ENCODE peak calls at places on chromosomes 1 and 21, in nine cellular contexts. One of them, this sample, is unnamed.

GRCh38 chr1:64133036-64133435 is 70.4 kb upstream of the UBE2U start:
- DNase-seq in suprapubic skin: no peak
- DNase-seq in lower lobe of right lung: no peak
- DNase-seq in B cell: no peak
- DNase-seq in epithelial cell of esophagus: peak
- DNase-seq in GM20000: no peak
- DNase-seq in CD8-positive, alpha-beta T cell: no peak
- DNase-seq in AG04450: peak
- DNase-seq in brain microvascular endothelial cell: peak
- DNase-seq in this sample: no peak

GRCh38 chr1:220950576-220950975 is 71.3 kb downstream of the HLX start:
- DNase-seq in lower lobe of right lung: no peak
- DNase-seq in B cell: no peak
- DNase-seq in brain microvascular endothelial cell: no peak
- DNase-seq in epithelial cell of esophagus: no peak
- DNase-seq in suprapubic skin: no peak
- DNase-seq in AG04450: no peak
- DNase-seq in CD8-positive, alpha-beta T cell: no peak
- DNase-seq in GM20000: no peak
- DNase-seq in this sample: no peak

GRCh38 chr1:178713270-178713669 is 11.8 kb upstream of the RALGPS2 start:
- DNase-seq in GM20000: no peak
- DNase-seq in suprapubic skin: no peak
- DNase-seq in AG04450: no peak
- DNase-seq in lower lobe of right lung: no peak
- DNase-seq in CD8-positive, alpha-beta T cell: no peak
- DNase-seq in brain microvascular endothelial cell: no peak
- DNase-seq in epithelial cell of esophagus: no peak
- DNase-seq in B cell: no peak
- DNase-seq in this sample: no peak

GRCh38 chr1:19361231-19362147 is 49.4 kb downstream of the SLC66A1 start:
- DNase-seq in brain microvascular endothelial cell: peak
- DNase-seq in GM20000: no peak
- DNase-seq in epithelial cell of esophagus: peak
- DNase-seq in B cell: no peak
- DNase-seq in CD8-positive, alpha-beta T cell: no peak
- DNase-seq in suprapubic skin: no peak
- DNase-seq in AG04450: no peak
- DNase-seq in lower lobe of right lung: no peak
- DNase-seq in this sample: no peak

GRCh38 chr1:21238141-21238800 is 52.0 kb downstream of the ECE1 start:
- DNase-seq in brain microvascular endothelial cell: peak
- DNase-seq in GM20000: no peak
- DNase-seq in B cell: no peak
- DNase-seq in epithelial cell of esophagus: peak
- DNase-seq in AG04450: no peak
- DNase-seq in lower lobe of right lung: no peak
- DNase-seq in suprapubic skin: no peak
- DNase-seq in CD8-positive, alpha-beta T cell: no peak
- DNase-seq in this sample: no peak

GRCh38 chr1:115666206-115666605 is 24.4 kb downstream of the VANGL1 start:
- DNase-seq in suprapubic skin: no peak
- DNase-seq in AG04450: no peak
- DNase-seq in lower lobe of right lung: no peak
- DNase-seq in GM20000: no peak
- DNase-seq in CD8-positive, alpha-beta T cell: no peak
- DNase-seq in brain microvascular endothelial cell: no peak
- DNase-seq in epithelial cell of esophagus: no peak
- DNase-seq in B cell: no peak
- DNase-seq in this sample: no peak

GRCh38 chr1:74847720-74848119 is 114.8 kb downstream of the TYW3 start:
- DNase-seq in GM20000: no peak
- DNase-seq in lower lobe of right lung: no peak
- DNase-seq in B cell: no peak
- DNase-seq in CD8-positive, alpha-beta T cell: no peak
- DNase-seq in AG04450: no peak
- DNase-seq in epithelial cell of esophagus: peak
- DNase-seq in brain microvascular endothelial cell: no peak
- DNase-seq in suprapubic skin: no peak
- DNase-seq in this sample: no peak

GRCh38 chr1:154906621-154907081 is 29.9 kb downstream of the PMVK start:
- DNase-seq in brain microvascular endothelial cell: no peak
- DNase-seq in epithelial cell of esophagus: peak
- DNase-seq in lower lobe of right lung: no peak
- DNase-seq in AG04450: no peak
- DNase-seq in B cell: no peak
- DNase-seq in GM20000: no peak
- DNase-seq in CD8-positive, alpha-beta T cell: no peak
- DNase-seq in suprapubic skin: no peak
- DNase-seq in this sample: no peak

GRCh38 chr1:82110366-82111254 is 309.9 kb downstream of the ADGRL2 start:
- DNase-seq in AG04450: no peak
- DNase-seq in suprapubic skin: no peak
- DNase-seq in B cell: no peak
- DNase-seq in epithelial cell of esophagus: no peak
- DNase-seq in CD8-positive, alpha-beta T cell: no peak
- DNase-seq in GM20000: no peak
- DNase-seq in brain microvascular endothelial cell: peak
- DNase-seq in lower lobe of right lung: no peak
- DNase-seq in this sample: no peak

GRCh38 chr1:75097686-75098085 is 36.5 kb upstream of the LHX8 start:
- DNase-seq in AG04450: no peak
- DNase-seq in lower lobe of right lung: no peak
- DNase-seq in CD8-positive, alpha-beta T cell: no peak
- DNase-seq in brain microvascular endothelial cell: no peak
- DNase-seq in suprapubic skin: no peak
- DNase-seq in epithelial cell of esophagus: peak
- DNase-seq in B cell: no peak
- DNase-seq in GM20000: no peak
- DNase-seq in this sample: no peak

GRCh38 chr1:99685516-99686180 is 39.7 kb downstream of the PALMD start:
- DNase-seq in CD8-positive, alpha-beta T cell: peak
- DNase-seq in brain microvascular endothelial cell: peak
- DNase-seq in suprapubic skin: peak
- DNase-seq in AG04450: peak
- DNase-seq in B cell: no peak
- DNase-seq in lower lobe of right lung: peak
- DNase-seq in epithelial cell of esophagus: peak
- DNase-seq in GM20000: peak
- DNase-seq in this sample: peak

GRCh38 chr1:27994060-27994459 is 34.3 kb downstream of the XKR8 start:
- DNase-seq in lower lobe of right lung: no peak
- DNase-seq in epithelial cell of esophagus: no peak
- DNase-seq in suprapubic skin: no peak
- DNase-seq in CD8-positive, alpha-beta T cell: no peak
- DNase-seq in AG04450: no peak
- DNase-seq in B cell: no peak
- DNase-seq in GM20000: no peak
- DNase-seq in brain microvascular endothelial cell: no peak
- DNase-seq in this sample: no peak

GRCh38 chr1:197914510-197914909 is 2.7 kb upstream of the LHX9 start:
- DNase-seq in GM20000: no peak
- DNase-seq in brain microvascular endothelial cell: no peak
- DNase-seq in B cell: no peak
- DNase-seq in lower lobe of right lung: no peak
- DNase-seq in AG04450: no peak
- DNase-seq in CD8-positive, alpha-beta T cell: no peak
- DNase-seq in suprapubic skin: no peak
- DNase-seq in epithelial cell of esophagus: no peak
- DNase-seq in this sample: no peak

GRCh38 chr1:203306089-203306969 is 1.0 kb downstream of the BTG2 start:
- DNase-seq in lower lobe of right lung: peak
- DNase-seq in B cell: peak
- DNase-seq in suprapubic skin: no peak
- DNase-seq in CD8-positive, alpha-beta T cell: peak
- DNase-seq in GM20000: peak
- DNase-seq in brain microvascular endothelial cell: peak
- DNase-seq in AG04450: no peak
- DNase-seq in epithelial cell of esophagus: peak
- DNase-seq in this sample: no peak

GRCh38 chr1:85888961-85889360 is 180.7 kb upstream of the ZNHIT6 start:
- DNase-seq in suprapubic skin: no peak
- DNase-seq in brain microvascular endothelial cell: no peak
- DNase-seq in CD8-positive, alpha-beta T cell: no peak
- DNase-seq in AG04450: no peak
- DNase-seq in epithelial cell of esophagus: peak
- DNase-seq in lower lobe of right lung: no peak
- DNase-seq in GM20000: no peak
- DNase-seq in B cell: no peak
- DNase-seq in this sample: no peak

GRCh38 chr1:85898861-85899260 is 190.6 kb upstream of the ZNHIT6 start:
- DNase-seq in AG04450: no peak
- DNase-seq in suprapubic skin: no peak
- DNase-seq in brain microvascular endothelial cell: peak
- DNase-seq in lower lobe of right lung: no peak
- DNase-seq in epithelial cell of esophagus: no peak
- DNase-seq in B cell: no peak
- DNase-seq in CD8-positive, alpha-beta T cell: no peak
- DNase-seq in GM20000: no peak
- DNase-seq in this sample: no peak

GRCh38 chr1:85894651-85895050 is 186.4 kb upstream of the ZNHIT6 start:
- DNase-seq in CD8-positive, alpha-beta T cell: no peak
- DNase-seq in brain microvascular endothelial cell: peak
- DNase-seq in epithelial cell of esophagus: peak
- DNase-seq in lower lobe of right lung: no peak
- DNase-seq in GM20000: peak
- DNase-seq in AG04450: peak
- DNase-seq in B cell: no peak
- DNase-seq in suprapubic skin: no peak
- DNase-seq in this sample: no peak
- TF ChIP-seq CTCF in CD8-positive, alpha-beta T cell: peak
- TF ChIP-seq CTCF in brain microvascular endothelial cell: peak
- TF ChIP-seq CTCF in epithelial cell of esophagus: peak
- TF ChIP-seq CTCF in lower lobe of right lung: peak
- TF ChIP-seq CTCF in GM20000: peak
- TF ChIP-seq CTCF in AG04450: peak
- TF ChIP-seq CTCF in B cell: peak
- TF ChIP-seq CTCF in suprapubic skin: no peak
- TF ChIP-seq CTCF in this sample: peak

DNA sequence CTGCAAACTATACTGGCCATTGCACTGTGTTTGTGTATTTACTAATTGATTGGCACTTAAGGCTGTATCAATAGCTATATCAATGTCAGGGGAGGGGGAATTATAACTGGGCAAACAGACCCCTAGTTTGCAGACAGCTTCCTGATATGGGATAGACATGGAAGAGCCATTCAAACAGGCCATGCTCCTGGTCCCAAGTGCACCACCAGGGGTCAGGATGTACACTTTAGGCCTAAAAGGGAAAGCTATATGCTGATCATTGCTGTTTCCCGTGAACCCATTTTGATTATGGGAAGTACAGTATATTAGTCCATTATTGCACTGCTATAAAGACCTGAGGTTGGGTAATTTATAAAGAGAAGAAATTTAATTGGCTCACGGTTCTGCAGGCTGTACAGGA is 125.0 kb upstream of the BACE2 start:
- DNase-seq in lower lobe of right lung: no peak
- DNase-seq in suprapubic skin: no peak
- DNase-seq in epithelial cell of esophagus: no peak
- DNase-seq in CD8-positive, alpha-beta T cell: no peak
- DNase-seq in brain microvascular endothelial cell: no peak
- DNase-seq in B cell: no peak
- DNase-seq in AG04450: no peak
- DNase-seq in GM20000: no peak
- DNase-seq in this sample: no peak
- TF ChIP-seq CTCF in lower lobe of right lung: peak
- TF ChIP-seq CTCF in suprapubic skin: no peak
- TF ChIP-seq CTCF in epithelial cell of esophagus: peak
- TF ChIP-seq CTCF in CD8-positive, alpha-beta T cell: no peak
- TF ChIP-seq CTCF in brain microvascular endothelial cell: peak
- TF ChIP-seq CTCF in B cell: no peak
- TF ChIP-seq CTCF in AG04450: no peak
- TF ChIP-seq CTCF in GM20000: no peak
- TF ChIP-seq CTCF in this sample: peak

GRCh38 chr1:18322353-18323032 is 158.2 kb upstream of the KLHDC7A start:
- DNase-seq in suprapubic skin: no peak
- DNase-seq in B cell: no peak
- DNase-seq in GM20000: no peak
- DNase-seq in AG04450: no peak
- DNase-seq in lower lobe of right lung: no peak
- DNase-seq in CD8-positive, alpha-beta T cell: no peak
- DNase-seq in brain microvascular endothelial cell: no peak
- DNase-seq in epithelial cell of esophagus: no peak
- DNase-seq in this sample: no peak
- TF ChIP-seq CTCF in suprapubic skin: no peak
- TF ChIP-seq CTCF in B cell: no peak
- TF ChIP-seq CTCF in GM20000: no peak
- TF ChIP-seq CTCF in AG04450: no peak
- TF ChIP-seq CTCF in lower lobe of right lung: no peak
- TF ChIP-seq CTCF in CD8-positive, alpha-beta T cell: no peak
- TF ChIP-seq CTCF in brain microvascular endothelial cell: peak
- TF ChIP-seq CTCF in epithelial cell of esophagus: no peak
- TF ChIP-seq CTCF in this sample: peak

GRCh38 chr1:39422604-39423003 is 68.8 kb upstream of the BMP8A start:
- DNase-seq in epithelial cell of esophagus: no peak
- DNase-seq in brain microvascular endothelial cell: no peak
- DNase-seq in suprapubic skin: no peak
- DNase-seq in AG04450: no peak
- DNase-seq in B cell: no peak
- DNase-seq in CD8-positive, alpha-beta T cell: no peak
- DNase-seq in lower lobe of right lung: no peak
- DNase-seq in GM20000: no peak
- DNase-seq in this sample: no peak

GRCh38 chr1:39425151-39425550 is 66.3 kb upstream of the BMP8A start:
- DNase-seq in brain microvascular endothelial cell: no peak
- DNase-seq in CD8-positive, alpha-beta T cell: no peak
- DNase-seq in GM20000: no peak
- DNase-seq in suprapubic skin: no peak
- DNase-seq in epithelial cell of esophagus: no peak
- DNase-seq in B cell: no peak
- DNase-seq in lower lobe of right lung: no peak
- DNase-seq in AG04450: no peak
- DNase-seq in this sample: no peak

GRCh38 chr1:39427369-39427768 is 64.1 kb upstream of the BMP8A start:
- DNase-seq in brain microvascular endothelial cell: no peak
- DNase-seq in lower lobe of right lung: no peak
- DNase-seq in B cell: no peak
- DNase-seq in CD8-positive, alpha-beta T cell: no peak
- DNase-seq in GM20000: no peak
- DNase-seq in epithelial cell of esophagus: no peak
- DNase-seq in suprapubic skin: no peak
- DNase-seq in AG04450: no peak
- DNase-seq in this sample: no peak

GRCh38 chr1:39427912-39428311 is 63.5 kb upstream of the BMP8A start:
- DNase-seq in CD8-positive, alpha-beta T cell: no peak
- DNase-seq in suprapubic skin: no peak
- DNase-seq in AG04450: no peak
- DNase-seq in lower lobe of right lung: no peak
- DNase-seq in GM20000: no peak
- DNase-seq in B cell: no peak
- DNase-seq in epithelial cell of esophagus: no peak
- DNase-seq in brain microvascular endothelial cell: no peak
- DNase-seq in this sample: no peak

DNA sequence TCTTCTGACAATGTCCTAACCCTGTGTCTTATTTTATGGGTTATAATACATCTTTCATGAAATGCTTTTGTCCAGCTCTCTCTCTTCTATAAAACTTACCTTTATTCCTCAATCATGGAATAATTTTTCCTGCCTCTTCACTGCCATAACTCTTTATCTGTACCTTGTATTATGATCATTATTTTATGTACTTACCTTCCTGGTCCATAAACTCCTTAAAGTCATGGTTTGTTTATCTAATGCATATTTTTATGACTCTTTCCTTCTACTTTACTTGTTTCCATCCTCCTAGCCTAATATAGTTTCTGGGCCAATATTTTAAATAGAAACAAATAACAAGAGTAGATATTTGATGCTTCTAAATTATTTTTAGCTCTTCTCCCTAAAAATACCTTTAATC is 65.8 kb upstream of the BMP8A start:
- DNase-seq in CD8-positive, alpha-beta T cell: no peak
- DNase-seq in suprapubic skin: no peak
- DNase-seq in GM20000: no peak
- DNase-seq in AG04450: no peak
- DNase-seq in brain microvascular endothelial cell: no peak
- DNase-seq in epithelial cell of esophagus: no peak
- DNase-seq in lower lobe of right lung: no peak
- DNase-seq in B cell: no peak
- DNase-seq in this sample: no peak
- TF ChIP-seq CTCF in CD8-positive, alpha-beta T cell: no peak
- TF ChIP-seq CTCF in suprapubic skin: no peak
- TF ChIP-seq CTCF in GM20000: no peak
- TF ChIP-seq CTCF in AG04450: no peak
- TF ChIP-seq CTCF in brain microvascular endothelial cell: no peak
- TF ChIP-seq CTCF in epithelial cell of esophagus: no peak
- TF ChIP-seq CTCF in lower lobe of right lung: no peak
- TF ChIP-seq CTCF in B cell: no peak
- TF ChIP-seq CTCF in this sample: no peak